ENCODE peak calls at places on chromosomes 13 and 19, in six cellular contexts. Y, I, X, V, C and H are unnamed samples.

GRCh38 chr13:113129921-113130750 is 7.5 kb downstream of the F10 start:
- DNase-seq in X (peak; percentile 7), I (peak; percentile 33), C (no peak), Y (no peak), V (no peak), H (no peak)

GRCh38 chr13:113001251-113002140 is 32.5 kb downstream of the MCF2L start:
- DNase-seq in I (no peak), V (peak; percentile 9), C (peak; percentile 84), Y (no peak), X (peak; percentile 83), H (peak; percentile 27)

GRCh38 chr19:34075661-34076091 is 96.6 kb upstream of the LSM14A start:
- DNase-seq in C (no peak), Y (no peak), I (no peak), X (no peak), V (no peak), H (no peak)

GRCh38 chr19:44848036-44848804 is 2.1 kb downstream of the NECTIN2 start:
- DNase-seq in X (peak; percentile 29), C (no peak), V (no peak), Y (no peak), I (no peak), H (no peak)

GRCh38 chr19:853014-853553 is 981 bp downstream of the ELANE start:
- DNase-seq in Y (no peak), X (no peak), V (no peak), C (no peak), I (no peak), H (no peak)

GRCh38 chr13:109840201-109840892 is 54.0 kb upstream of the IRS2 start:
- DNase-seq in X (no peak), I (peak; percentile 0), Y (no peak), C (no peak), V (no peak), H (no peak)

GRCh38 chr19:16917401-16917800 is 28.6 kb downstream of the F2RL3 start:
- DNase-seq in I (no peak), C (no peak), V (no peak), Y (no peak), X (no peak), H (no peak)

GRCh38 chr13:61795580-61795979 is 379.9 kb upstream of the PCDH20 start:
- DNase-seq in X (no peak), I (no peak), V (no peak), Y (no peak), C (no peak), H (no peak)

GRCh38 chr19:7947939-7948338 is 4.5 kb upstream of the TIMM44 start:
- DNase-seq in V (no peak), Y (no peak), I (no peak), X (no peak), C (no peak), H (no peak)

GRCh38 chr13:42930136-42930535 is 61.9 kb downstream of the EPSTI1 start:
- DNase-seq in C (no peak), X (no peak), I (no peak), Y (no peak), V (no peak), H (no peak)

GRCh38 chr19:7292950-7293794 is 1.0 kb downstream of the INSR start:
- DNase-seq in Y (no peak), V (no peak), C (no peak), I (no peak), X (peak; percentile 50), H (no peak)

GRCh38 chr13:46160474-46161066 is 21.4 kb downstream of the LCP1 start:
- DNase-seq in X (no peak), V (peak; percentile 32), I (no peak), Y (no peak), C (peak; percentile 43), H (no peak)

GRCh38 chr19:17834350-17835181 is 13.2 kb downstream of the JAK3 start:
- DNase-seq in X (no peak), I (no peak), C (no peak), V (no peak), Y (no peak), H (no peak)

GRCh38 chr13:100363874-100364273 is 224.7 kb downstream of the GGACT start:
- DNase-seq in C (no peak), Y (no peak), I (no peak), V (no peak), X (no peak), H (peak; percentile 38)

GRCh38 chr13:111122631-111123030 is 7.5 kb downstream of the ARHGEF7 start:
- DNase-seq in C (no peak), Y (no peak), V (no peak), I (no peak), X (no peak), H (no peak)

GRCh38 chr13:67023088-67023893 is 206.8 kb downstream of the PCDH9 start:
- DNase-seq in X (no peak), V (peak; percentile 43), C (peak; percentile 32), Y (no peak), I (no peak), H (no peak)

GRCh38 chr13:73533111-73533510 is 474.3 kb downstream of the KLF5 start:
- DNase-seq in Y (no peak), V (no peak), X (no peak), C (no peak), I (no peak), H (no peak)

GRCh38 chr13:64912141-64912540 is 2318.0 kb downstream of the PCDH9 start:
- DNase-seq in I (no peak), V (peak; percentile 6), Y (no peak), C (no peak), X (no peak), H (no peak)

GRCh38 chr13:33110713-33111413 is 94.6 kb downstream of the KL start:
- DNase-seq in C (no peak), I (no peak), V (no peak), X (no peak), Y (no peak), H (no peak)

GRCh38 chr19:9848761-9849160 is 13.6 kb downstream of the PIN1 start:
- DNase-seq in C (no peak), Y (no peak), I (no peak), X (no peak), V (no peak), H (no peak)

GRCh38 chr13:46613409-46614049 is 60.6 kb downstream of the LRCH1 start:
- DNase-seq in Y (no peak), V (no peak), X (peak; percentile 47), C (no peak), I (no peak), H (no peak)

GRCh38 chr19:50258918-50259372 is 55.5 kb downstream of the MYH14 start:
- DNase-seq in X (peak; percentile 50), V (no peak), I (peak; percentile 21), Y (no peak), C (no peak), H (no peak)

GRCh38 chr13:87671824-87672603 is 843 bp downstream of the SLITRK5 start:
- DNase-seq in V (no peak), I (no peak), Y (no peak), C (peak; percentile 21), X (peak; percentile 65), H (no peak)

GRCh38 chr13:100513987-100514670 is 74.5 kb downstream of the GGACT start:
- DNase-seq in Y (no peak), I (no peak), V (no peak), X (no peak), C (peak; percentile 53), H (peak; percentile 33)

GRCh38 chr19:39858541-39858940 is 12.4 kb upstream of the FBL start:
- DNase-seq in C (peak; percentile 28), V (peak; percentile 40), X (no peak), I (no peak), Y (no peak), H (no peak)

GRCh38 chr19:30153326-30154210 is 211.5 kb downstream of the URI1 start:
- DNase-seq in Y (no peak), V (no peak), X (no peak), C (no peak), I (no peak), H (no peak)